ENCODE peak calls at places on chromosomes 11 and 22, in four cellular contexts. M, Z, T and L are unnamed samples. For H3K9me3, the result is how much of the 10 kb centered on the place peaks cover.

GRCh38 chr11:1283906-1284305 is 25.5 kb downstream of the TOLLIP start:
- DNase-seq in T (no peak), Z (no peak), M (no peak), L (no peak)

GRCh38 chr22:37256075-37256726 is 12.1 kb upstream of the RAC2 start:
- DNase-seq in T (no peak), M (no peak), Z (no peak), L (no peak)

GRCh38 chr11:61923166-61924015 is 6.0 kb upstream of the RAB3IL1 start:
- DNase-seq in Z (no peak), M (peak), T (peak), L (no peak)

GRCh38 chr11:60910711-60911366 is 3.1 kb upstream of the TMEM109 start:
- DNase-seq in M (no peak), Z (no peak), T (no peak), L (no peak)

GRCh38 chr11:129911298-129911697 is 15.9 kb upstream of the NFRKB start:
- DNase-seq in Z (peak), T (no peak), M (peak), L (no peak)

GRCh38 chr11:125167954-125168821 is 3.6 kb downstream of the PKNOX2 start:
- DNase-seq in Z (no peak), M (peak), T (no peak), L (no peak)

GRCh38 chr11:66510271-66510989 is at the start of gene BBS1:
- DNase-seq in T (peak), Z (peak), M (peak), L (no peak)

GRCh38 chr11:117000039-117000740 is 98.0 kb downstream of the SIK3 start:
- DNase-seq in M (no peak), T (no peak), Z (no peak), L (no peak)

GRCh38 chr11:33689089-33689488 is 11.5 kb downstream of the C11orf91 start:
- DNase-seq in Z (peak), M (no peak), T (no peak), L (peak)

GRCh38 chr22:29225422-29226090 is 19.9 kb downstream of the EMID1 start:
- DNase-seq in M (peak), T (no peak), Z (no peak), L (no peak)

GRCh38 chr11:82234256-82234655 is 499.4 kb downstream of the FAM181B start:
- DNase-seq in Z (no peak), M (no peak), T (no peak), L (no peak)

GRCh38 chr11:1049911-1050580 is 13.5 kb upstream of the MUC6 start:
- DNase-seq in M (no peak), Z (no peak), T (no peak), L (no peak)

GRCh38 chr11:10984250-10984649 is 126.4 kb upstream of the ZBED5 start:
- DNase-seq in T (peak), Z (no peak), M (no peak), L (no peak)

GRCh38 chr22:37965940-37966664 is 12.6 kb downstream of the POLR2F start:
- DNase-seq in T (no peak), Z (no peak), M (peak), L (no peak)

GRCh38 chr22:45553333-45554039 is 50.8 kb downstream of the FBLN1 start:
- DNase-seq in T (peak), Z (peak), M (peak), L (no peak)

GRCh38 chr22:37356922-37357321 is 70.4 kb downstream of the ELFN2 start:
- DNase-seq in M (no peak), Z (peak), T (no peak), L (no peak)

GRCh38 chr22:23622634-23623033 is 9.5 kb downstream of the DRICH1 start:
- DNase-seq in T (no peak), M (peak), Z (peak), L (no peak)

GRCh38 chr11:91199866-91200265 is 977.0 kb upstream of the CHORDC1 start:
- DNase-seq in M (no peak), Z (no peak), T (no peak), L (no peak)

GRCh38 chr11:86577663-86578636 is 94.5 kb downstream of the ME3 start:
- DNase-seq in M (peak), Z (peak), T (no peak), L (no peak)

GRCh38 chr11:43823851-43824250 is 56.8 kb upstream of the ALKBH3 start:
- DNase-seq in M (no peak), Z (no peak), T (no peak), L (no peak)

GRCh38 chr11:19995131-19995530 is 165.1 kb downstream of the DBX1 start:
- DNase-seq in T (peak), M (peak), Z (peak), L (peak)

GRCh38 chr11:20631525-20632168 is 32.2 kb downstream of the SLC6A5 start:
- DNase-seq in M (no peak), T (no peak), Z (peak), L (no peak)

GRCh38 chr11:1108246-1108900 is 33.7 kb downstream of the MUC2 start:
- DNase-seq in T (no peak), Z (no peak), M (no peak), L (no peak)

GRCh38 chr22:26127126-26127525 is 42.1 kb upstream of the SEZ6L start:
- DNase-seq in Z (no peak), M (no peak), T (no peak), L (no peak)

DNA sequence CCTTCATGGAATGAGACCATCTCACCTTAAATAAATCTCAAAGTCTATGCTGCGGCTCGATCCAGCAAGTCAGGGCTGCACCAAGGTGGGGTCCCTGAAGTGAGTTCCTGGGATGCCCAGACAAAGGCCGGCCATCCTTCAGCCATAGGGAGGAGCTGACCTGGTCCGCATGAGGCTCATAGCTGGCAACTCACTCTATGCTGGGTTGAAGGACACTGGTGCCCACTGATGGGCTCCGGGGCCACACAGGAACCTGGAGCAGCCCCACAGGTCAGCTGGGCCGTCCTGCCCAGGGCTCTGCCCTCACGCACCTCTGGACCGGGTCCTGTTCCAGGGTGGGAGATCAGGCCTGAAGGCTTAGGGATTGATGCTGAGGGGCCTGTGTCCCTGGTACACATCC is 1339.3 kb downstream of the TBC1D22A start:
- DNase-seq in T (no peak), Z (no peak), M (no peak), L (no peak)
- H3K9me3 ChIP-seq in T (under half), Z (under half), M (half or more), L (under half)

GRCh38 chr22:22168941-22169867 is 75.4 kb upstream of the VPREB1 start:
- DNase-seq in Z (no peak), M (no peak), T (no peak), L (no peak)
- H2AFZ ChIP-seq in Z (no peak), M (no peak), T (peak), L (no peak)

DNA sequence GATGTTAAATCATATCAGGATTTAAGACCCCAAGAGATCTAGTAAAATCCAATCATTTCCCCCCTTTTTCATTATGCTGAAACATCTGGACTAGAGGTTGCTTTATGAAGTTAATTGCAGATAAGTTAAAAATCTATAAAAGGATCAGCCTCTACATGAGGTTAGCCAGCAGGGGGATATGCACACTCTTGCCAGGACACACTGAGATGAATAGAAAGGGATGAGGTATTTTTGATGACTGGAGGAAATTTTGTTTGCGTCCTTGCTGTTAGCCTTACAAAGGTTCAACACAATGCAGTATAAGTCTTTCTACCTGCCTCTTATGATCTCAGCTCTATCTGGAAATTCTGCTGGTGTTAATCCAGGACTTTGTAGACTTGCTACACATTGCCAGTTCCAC is 1034.3 kb downstream of the LRRC4C start:
- DNase-seq in M (no peak), Z (no peak), T (no peak), L (no peak)
- H3K9me3 ChIP-seq in M (under half), Z (under half), T (under half), L (under half)

DNA sequence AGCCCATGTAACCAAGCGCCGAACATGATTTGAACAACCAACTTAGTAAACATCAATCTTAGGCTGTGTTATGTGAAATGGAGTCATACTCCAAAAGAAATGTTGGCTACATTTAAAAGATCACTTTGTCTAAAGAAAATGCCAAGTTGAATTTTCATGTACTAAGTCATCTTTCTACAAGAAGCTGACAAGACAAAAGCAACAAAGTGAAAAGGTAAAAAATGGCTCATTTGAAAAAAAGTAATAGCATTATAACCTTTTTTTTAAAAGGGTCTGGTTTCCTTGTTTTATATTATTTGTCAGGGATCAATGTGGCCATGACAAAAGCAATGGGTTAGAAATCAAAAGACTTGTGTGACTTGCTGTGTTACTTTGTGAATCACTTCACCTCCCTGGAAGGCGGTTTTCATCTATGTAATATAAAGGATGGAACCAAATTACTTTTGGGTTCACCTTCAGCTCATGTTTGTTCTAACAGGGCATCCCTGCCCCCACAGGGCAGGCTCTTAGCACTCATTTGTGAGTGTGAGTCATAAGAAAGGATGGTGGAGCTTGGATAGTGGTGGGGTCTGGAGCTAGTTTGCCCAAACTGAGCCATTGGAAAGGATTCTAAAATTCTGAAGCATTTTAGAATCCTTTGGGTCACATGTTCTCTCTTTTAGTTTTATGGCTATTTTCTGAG is 131.9 kb upstream of the MTMR2 start:
- DNase-seq in M (peak), Z (peak), T (no peak), L (no peak)
- H2AFZ ChIP-seq in M (peak), Z (no peak), T (no peak), L (no peak)

GRCh38 chr11:39541945-39542351 is 1917.5 kb downstream of the LRRC4C start:
- DNase-seq in T (no peak), Z (peak), M (no peak), L (no peak)
- H3K9me3 ChIP-seq in T (under half), Z (under half), M (under half), L (under half)

GRCh38 chr11:83694191-83694905 is 408.2 kb upstream of the CCDC90B start:
- DNase-seq in Z (no peak), M (no peak), T (no peak), L (no peak)

GRCh38 chr11:83702795-83703194 is 416.6 kb upstream of the CCDC90B start:
- DNase-seq in T (no peak), Z (no peak), M (no peak), L (no peak)

GRCh38 chr11:83691387-83692088 is 405.4 kb upstream of the CCDC90B start:
- DNase-seq in T (no peak), M (no peak), Z (no peak), L (no peak)

GRCh38 chr11:83693279-83693992 is 407.3 kb upstream of the CCDC90B start:
- DNase-seq in Z (no peak), M (no peak), T (no peak), L (no peak)

GRCh38 chr11:83697518-83697917 is 411.4 kb upstream of the CCDC90B start:
- DNase-seq in Z (no peak), M (no peak), T (no peak), L (no peak)
- H2AFZ ChIP-seq in Z (no peak), M (no peak), T (no peak), L (no peak)

DNA sequence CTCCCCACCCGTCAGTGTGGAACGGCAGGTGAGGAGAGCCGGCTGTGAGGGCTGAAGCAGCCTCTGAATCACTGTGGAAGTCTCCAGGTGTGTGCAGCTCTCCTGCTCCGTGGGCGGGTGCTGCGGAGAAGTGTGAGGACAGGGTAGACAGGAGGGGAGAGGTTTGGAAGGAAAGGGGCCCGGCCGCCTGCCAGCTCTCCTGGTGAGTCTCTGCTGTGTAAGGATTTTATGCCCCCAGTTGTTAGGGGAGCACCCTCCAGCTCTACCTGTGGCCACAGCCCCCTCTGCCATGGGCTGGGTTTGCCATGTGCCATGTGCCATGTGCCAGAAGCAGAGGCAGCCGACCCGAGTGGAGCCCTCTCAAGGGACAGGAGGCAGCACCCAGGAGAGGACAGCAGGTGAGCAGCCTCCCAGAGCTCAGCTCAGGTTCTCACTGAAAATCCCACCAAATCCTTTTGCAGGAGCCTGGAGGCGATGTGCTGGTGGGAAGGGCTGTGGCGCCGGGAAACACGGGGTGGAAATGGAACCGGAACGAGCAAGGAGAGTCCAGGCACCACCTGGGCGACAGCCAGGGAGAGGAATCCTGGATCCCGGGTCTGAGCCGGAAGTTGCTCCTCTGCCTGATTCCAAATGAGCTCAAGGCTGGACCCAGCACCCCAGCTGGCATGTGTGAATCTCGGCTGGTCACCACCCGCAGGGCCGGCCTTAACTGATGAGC is 804.4 kb downstream of the BRD1 start:
- DNase-seq in M (no peak), T (no peak), Z (no peak), L (no peak)
- H3K9me3 ChIP-seq in M (half or more), T (under half), Z (under half), L (under half)

DNA sequence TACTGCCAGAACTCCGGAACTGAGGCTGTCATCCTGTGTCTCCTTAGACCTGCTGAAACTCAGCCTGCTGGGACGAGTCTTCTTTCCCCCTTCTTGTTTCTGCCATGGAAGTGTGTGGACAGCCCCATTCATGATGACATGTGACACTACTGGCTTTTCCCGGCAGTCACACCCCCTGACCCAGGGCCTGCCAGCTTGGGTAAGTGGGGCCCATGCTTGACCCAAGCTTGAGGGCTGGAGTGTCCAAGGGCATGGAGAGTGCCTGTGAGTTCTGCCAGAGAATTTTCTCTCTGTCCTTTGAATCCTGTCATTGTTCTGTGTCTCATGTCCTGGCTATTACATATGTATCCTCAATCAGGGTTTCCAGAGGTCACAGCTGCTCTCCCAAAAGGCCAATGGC is 73.1 kb downstream of the KIAA1671 start:
- DNase-seq in T (no peak), Z (no peak), M (no peak), L (no peak)
- H2AFZ ChIP-seq in T (no peak), Z (no peak), M (no peak), L (no peak)

GRCh38 chr22:47395481-47395880 is 633.0 kb downstream of the TBC1D22A start:
- DNase-seq in Z (peak), M (peak), T (no peak), L (no peak)
- H3K9me3 ChIP-seq in Z (under half), M (under half), T (under half), L (under half)

GRCh38 chr11:18633256-18634139 is 644 bp downstream of the SPTY2D1 start:
- DNase-seq in M (peak), Z (no peak), T (no peak), L (no peak)
- H2AFZ ChIP-seq in M (peak), Z (peak), T (peak), L (peak)